ENCODE peak calls at places on chromosomes 12 and 14, in five cellular contexts. D is amniotic stem cell, B is amniotic epithelial cell, A is HCEC 1CT, P is skeletal muscle cell. T is an unnamed sample.
A peak's percentile ranks its signal among the peaks of the same experiment; 100 is the strongest.

GRCh38 chr14:89428556-89429196 is 11.6 kb upstream of the FOXN3 start:
- DNase-seq in P (no peak), B (no peak), A (no peak), D (no peak), T (no peak)

GRCh38 chr12:49279706-49280159 is 14.9 kb downstream of the TUBA1C start:
- DNase-seq in B (peak; percentile 43), A (no peak), P (no peak), D (no peak), T (no peak)

GRCh38 chr14:53247596-53248370 is 94.7 kb upstream of the DDHD1 start:
- DNase-seq in D (no peak), B (no peak), P (no peak), A (no peak), T (no peak)

GRCh38 chr12:113770389-113770865 is 195.7 kb downstream of the RBM19 start:
- DNase-seq in P (no peak), B (no peak), D (no peak), A (no peak), T (no peak)

GRCh38 chr12:12892670-12893290 is 1.4 kb downstream of the GPRC5A start:
- DNase-seq in B (no peak), D (no peak), A (no peak), P (no peak), T (no peak)

GRCh38 chr12:113392988-113393579 is 10.6 kb downstream of the SDS start:
- DNase-seq in P (no peak), A (no peak), D (no peak), B (peak; percentile 59), T (peak; percentile 16)

GRCh38 chr12:63066782-63067181 is 84.2 kb downstream of the AVPR1A start:
- DNase-seq in B (no peak), A (no peak), P (no peak), D (no peak), T (no peak)

GRCh38 chr14:102668291-102668873 is 75.9 kb downstream of the RCOR1 start:
- DNase-seq in A (no peak), D (no peak), B (no peak), P (no peak), T (no peak)

GRCh38 chr12:18967814-18968213 is 161.7 kb upstream of the PLEKHA5 start:
- DNase-seq in P (no peak), D (no peak), B (no peak), A (no peak), T (no peak)

GRCh38 chr14:68775614-68776126 is 17.2 kb downstream of the ZFP36L1 start:
- DNase-seq in D (no peak), A (no peak), B (no peak), P (no peak), T (no peak)

GRCh38 chr12:53004582-53004981 is 1.7 kb upstream of the EIF4B start:
- DNase-seq in D (no peak), A (peak; percentile 13), B (peak; percentile 45), P (no peak), T (peak; percentile 91)

GRCh38 chr14:20400965-20401593 is 12.2 kb downstream of the TEP1 start:
- DNase-seq in A (peak; percentile 21), B (no peak), D (no peak), P (no peak), T (no peak)

GRCh38 chr14:101475468-101476257 is 85.6 kb upstream of the DIO3 start:
- DNase-seq in D (no peak), B (peak; percentile 94), P (peak; percentile 17), A (peak; percentile 42), T (peak; percentile 87)

GRCh38 chr12:68559246-68559645 is 51.5 kb upstream of the RAP1B start:
- DNase-seq in B (no peak), P (no peak), A (peak; percentile 34), D (no peak), T (no peak)

GRCh38 chr12:19131020-19131431 is 1.5 kb downstream of the PLEKHA5 start:
- DNase-seq in P (no peak), B (peak; percentile 54), A (peak; percentile 49), D (no peak), T (peak; percentile 86)

GRCh38 chr12:113155060-113155459 is 5.5 kb downstream of the CFAP73 start:
- DNase-seq in A (no peak), D (no peak), B (no peak), P (no peak), T (no peak)

GRCh38 chr14:37594916-37595808 is at the start of the genes FOXA1 and TTC6:
- DNase-seq in D (no peak), A (no peak), B (no peak), P (no peak), T (peak; percentile 27)

GRCh38 chr14:96584199-96584906 is 82.2 kb downstream of the PAPOLA start:
- DNase-seq in P (no peak), A (peak; percentile 9), D (no peak), B (peak; percentile 7), T (peak; percentile 18)

GRCh38 chr14:74486164-74486563 is 6.9 kb downstream of the NPC2 start:
- DNase-seq in P (no peak), A (no peak), D (no peak), B (no peak), T (no peak)

GRCh38 chr12:214005-214736 is at the start of gene SLC6A12:
- DNase-seq in A (no peak), D (no peak), B (peak; percentile 39), P (no peak), T (peak; percentile 21)

GRCh38 chr12:24664151-24664550 is 284.8 kb downstream of the BCAT1 start:
- DNase-seq in P (peak; percentile 54), D (no peak), B (peak; percentile 54), A (peak; percentile 52), T (peak; percentile 77)

GRCh38 chr14:88667555-88668273 is 104.9 kb downstream of the ZC3H14 start:
- DNase-seq in P (peak; percentile 36), D (peak; percentile 64), B (peak; percentile 72), A (peak; percentile 64), T (peak; percentile 75)

GRCh38 chr14:90556050-90556477 is 159.2 kb downstream of the CALM1 start:
- DNase-seq in P (no peak), D (no peak), B (peak; percentile 32), A (no peak), T (peak; percentile 14)

GRCh38 chr14:97602438-97603117 is 805.4 kb downstream of the VRK1 start:
- DNase-seq in A (no peak), D (no peak), B (no peak), P (no peak), T (no peak)

GRCh38 chr12:71503579-71504470 is 64.2 kb downstream of the LGR5 start:
- DNase-seq in D (no peak), A (no peak), B (no peak), P (no peak), T (no peak)

GRCh38 chr12:3530548-3530947 is 39.5 kb downstream of the PRMT8 start:
- DNase-seq in D (no peak), P (no peak), B (no peak), A (no peak), T (no peak)

GRCh38 chr12:52258335-52258901 is 16.0 kb upstream of the KRT86 start:
- DNase-seq in B (peak; percentile 41), D (no peak), A (no peak), P (no peak), T (peak; percentile 47)

T was measured in fibroblast of villous mesenchyme.